ENCODE peak calls at places on chromosomes 13 and 19, in four cellular contexts. O, S, T and U are unnamed samples.

GRCh38 chr19:36605101-36605838 is at the start of gene ZNF382:
- DNase-seq in O (no peak), S (peak; percentile 17), T (peak; percentile 84), U (peak; percentile 84)

GRCh38 chr13:52725302-52725701 is 14.3 kb downstream of the CNMD start:
- DNase-seq in O (no peak), S (no peak), T (no peak), U (no peak)

GRCh38 chr13:83221813-83222241 is 660.4 kb downstream of the SLITRK1 start:
- DNase-seq in O (no peak), S (no peak), T (no peak), U (no peak)

GRCh38 chr13:50731400-50731799 is 112.1 kb downstream of the DLEU7 start:
- DNase-seq in O (no peak), S (peak; percentile 8), T (no peak), U (no peak)

GRCh38 chr13:110627351-110627750 is 12.0 kb downstream of the NAXD start:
- DNase-seq in O (no peak), S (no peak), T (no peak), U (no peak)

GRCh38 chr13:93080587-93080986 is 146.0 kb upstream of the GPC6 start:
- DNase-seq in O (no peak), S (no peak), T (no peak), U (no peak)

GRCh38 chr13:33409673-33410072 is 124.1 kb upstream of the STARD13 start:
- DNase-seq in O (no peak), S (no peak), T (no peak), U (no peak)

GRCh38 chr19:13091400-13092161 is 11.1 kb downstream of the LYL1 start:
- DNase-seq in O (no peak), S (no peak), T (no peak), U (no peak)

GRCh38 chr13:61253105-61253877 is 162.4 kb downstream of the PCDH20 start:
- DNase-seq in O (no peak), S (no peak), T (no peak), U (peak; percentile 46)

GRCh38 chr19:10625003-10625761 is at the start of gene SLC44A2:
- DNase-seq in O (peak; percentile 64), S (no peak), T (no peak), U (no peak)

GRCh38 chr19:51976852-51977251 is 9.8 kb downstream of the ZNF350 start:
- DNase-seq in O (no peak), S (no peak), T (no peak), U (no peak)

GRCh38 chr19:51337861-51338562 is 3.9 kb downstream of the VSIG10L start:
- DNase-seq in O (no peak), S (no peak), T (no peak), U (no peak)

GRCh38 chr13:77740931-77741586 is 43.6 kb downstream of the SLAIN1 start:
- DNase-seq in O (no peak), S (no peak), T (no peak), U (no peak)

GRCh38 chr13:98577823-98578285 is 947 bp upstream of the STK24 start:
- DNase-seq in O (no peak), S (no peak), T (no peak), U (no peak)

GRCh38 chr13:29594710-29595379 is 643 bp downstream of the SLC7A1 start:
- DNase-seq in O (peak; percentile 67), S (no peak), T (peak; percentile 54), U (peak; percentile 75)

GRCh38 chr19:610071-610800 is 20.6 kb downstream of the HCN2 start:
- DNase-seq in O (no peak), S (no peak), T (no peak), U (peak; percentile 67)

GRCh38 chr13:34432234-34432633 is 509.8 kb upstream of the NBEA start:
- DNase-seq in O (no peak), S (no peak), T (no peak), U (no peak)

GRCh38 chr13:114225610-114226009 is 9.1 kb upstream of the CDC16 start:
- DNase-seq in O (no peak), S (no peak), T (no peak), U (no peak)

GRCh38 chr19:632228-633067 is 889 bp downstream of the POLRMT start:
- DNase-seq in O (peak; percentile 76), S (no peak), T (peak; percentile 83), U (peak; percentile 69)

GRCh38 chr13:35475131-35475959 is 1.1 kb downstream of the MAB21L1 start:
- DNase-seq in O (no peak), S (no peak), T (no peak), U (no peak)

GRCh38 chr19:42199440-42200115 is 17.9 kb downstream of the DEDD2 start:
- DNase-seq in O (peak; percentile 88), S (peak; percentile 68), T (peak; percentile 76), U (peak; percentile 96)

GRCh38 chr13:51437550-51438127 is 15.2 kb downstream of the INTS6 start:
- DNase-seq in O (no peak), S (no peak), T (no peak), U (no peak)

GRCh38 chr13:38202730-38203129 is 146.9 kb upstream of the UFM1 start:
- DNase-seq in O (no peak), S (no peak), T (no peak), U (no peak)

GRCh38 chr13:110557610-110558305 is 3.8 kb downstream of the RAB20 start:
- DNase-seq in O (no peak), S (no peak), T (no peak), U (no peak)

GRCh38 chr19:35219008-35219407 is 9.5 kb downstream of the FAM187B start:
- DNase-seq in O (no peak), S (no peak), T (no peak), U (no peak)

GRCh38 chr19:9140159-9140874 is at the start of gene ZNF317:
- DNase-seq in O (peak; percentile 81), S (peak; percentile 66), T (peak; percentile 64), U (peak; percentile 93)

GRCh38 chr19:40217027-40217810 is 965 bp downstream of the TTC9B start:
- DNase-seq in O (peak; percentile 63), S (no peak), T (no peak), U (no peak)

GRCh38 chr19:3452456-3453068 is 27.8 kb downstream of the SMIM24 start:
- DNase-seq in O (no peak), S (no peak), T (no peak), U (no peak)

GRCh38 chr13:55583953-55584593 is 1556.6 kb upstream of the PRR20A start:
- DNase-seq in O (no peak), S (no peak), T (no peak), U (no peak)

DNA sequence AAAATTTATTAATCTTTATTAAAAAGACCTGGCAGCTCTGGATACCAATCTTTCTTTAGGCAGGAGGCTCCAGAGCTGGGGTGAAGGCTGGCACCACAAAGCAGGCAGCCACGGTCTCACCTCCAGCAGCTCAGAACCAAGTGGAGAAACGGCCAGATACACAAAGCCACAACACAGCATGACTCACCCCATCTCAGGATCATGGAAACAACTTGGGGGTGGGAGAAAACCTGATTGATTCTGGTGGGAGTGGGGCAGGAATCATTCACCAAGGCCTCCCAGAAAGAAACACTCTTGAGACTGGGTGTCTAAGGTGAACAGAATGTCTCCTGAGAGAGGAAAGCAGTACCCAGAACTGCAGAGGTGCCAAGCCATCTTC is 64.2 kb downstream of the CRYL1 start:
- DNase-seq in O (no peak), S (no peak), T (no peak), U (no peak)
- TF ChIP-seq SPI1 in O (no peak), S (no peak), T (no peak), U (no peak)

GRCh38 chr19:49874503-49875157 is 2.5 kb downstream of the AKT1S1 start:
- DNase-seq in O (no peak), S (no peak), T (no peak), U (no peak)
- TF ChIP-seq SPI1 in O (no peak), S (no peak), T (no peak), U (no peak)

DNA sequence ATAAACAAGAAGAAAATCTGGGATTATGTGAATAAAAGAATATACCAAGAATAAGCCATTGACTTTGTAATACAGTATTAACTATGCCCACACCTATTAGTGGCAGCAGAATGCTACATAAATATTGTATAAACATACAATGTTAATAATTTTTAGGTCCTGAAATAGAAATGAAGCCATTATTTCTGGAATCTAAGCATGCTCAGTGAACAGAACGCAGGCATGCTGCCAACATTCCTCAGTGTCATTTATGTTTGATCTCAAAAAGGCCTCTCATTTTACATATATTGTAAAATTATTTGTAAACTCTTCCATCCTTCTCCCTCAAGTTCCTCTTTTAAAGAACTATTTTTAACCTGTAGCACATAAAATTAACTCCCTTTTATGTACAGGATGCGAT is 118.9 kb downstream of the VWA8 start:
- DNase-seq in O (no peak), S (no peak), T (no peak), U (no peak)
- TF ChIP-seq SPI1 in O (no peak), S (no peak), T (no peak), U (no peak)

GRCh38 chr13:72218966-72219365 is 352.0 kb upstream of the DACH1 start:
- DNase-seq in O (no peak), S (no peak), T (no peak), U (no peak)
- TF ChIP-seq SPI1 in O (no peak), S (peak; percentile 75), T (peak; percentile 82), U (no peak)

GRCh38 chr13:27617801-27618411 is 2.4 kb downstream of the LNX2 start:
- DNase-seq in O (no peak), S (no peak), T (no peak), U (no peak)

GRCh38 chr13:27620377-27621115 is at the start of gene LNX2:
- DNase-seq in O (peak; percentile 93), S (peak; percentile 80), T (peak; percentile 90), U (peak; percentile 99)

GRCh38 chr13:27619711-27620376 is 485 bp downstream of the LNX2 start:
- DNase-seq in O (no peak), S (no peak), T (peak; percentile 37), U (no peak)

GRCh38 chr13:27621116-27621365 is 651 bp upstream of the POLR1D start:
- DNase-seq in O (no peak), S (no peak), T (no peak), U (no peak)

GRCh38 chr13:27619093-27619705 is 1.1 kb downstream of the LNX2 start:
- DNase-seq in O (no peak), S (no peak), T (no peak), U (no peak)
- TF ChIP-seq SPI1 in O (no peak), S (no peak), T (no peak), U (no peak)

DNA sequence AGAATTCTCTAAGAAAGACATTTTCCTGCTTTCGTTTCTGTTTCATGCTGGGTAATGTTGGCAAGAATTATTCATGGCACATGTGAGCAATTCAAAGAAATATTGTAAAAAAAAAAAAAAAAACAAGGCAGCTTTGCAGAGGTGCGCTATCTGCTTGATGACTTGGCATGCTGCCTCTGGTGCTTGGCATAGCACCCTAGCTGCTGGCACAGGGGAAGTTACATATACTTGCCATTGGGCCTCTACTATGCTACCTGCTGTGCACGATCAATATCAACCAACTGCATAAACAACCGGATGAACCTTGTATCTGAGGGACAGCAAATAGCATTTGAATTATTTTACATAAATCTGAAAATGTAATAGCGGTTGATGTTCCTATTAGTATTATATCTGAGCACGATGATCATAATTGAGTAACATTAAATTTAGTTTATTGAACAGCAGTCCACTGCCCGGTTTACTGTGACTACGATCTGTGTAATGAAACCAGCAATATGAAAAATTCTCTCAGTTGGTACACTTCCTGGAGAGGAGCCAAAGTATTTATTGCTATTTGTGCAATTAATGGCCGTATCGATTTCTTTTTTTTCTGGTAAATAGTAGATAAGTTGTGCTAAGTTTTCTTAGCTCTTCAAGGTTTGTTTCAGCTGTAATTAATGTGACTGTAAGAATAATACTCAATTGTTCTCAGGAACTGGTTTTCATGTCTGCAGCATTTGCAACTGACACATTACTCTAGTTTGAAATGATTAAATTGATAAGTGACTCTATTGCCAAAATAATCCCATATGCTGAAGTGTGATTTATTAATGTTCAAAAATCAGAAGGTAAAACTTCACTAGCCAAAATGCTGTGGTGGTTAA is 717.3 kb downstream of the DACH1 start:
- DNase-seq in O (no peak), S (no peak), T (no peak), U (no peak)
- TF ChIP-seq SPI1 in O (no peak), S (no peak), T (no peak), U (no peak)